ENCODE peak calls at places on chromosome 16, in ten cellular contexts. U is heart right ventricle, Z is astrocyte of the spinal cord, G is GM12864, P is AG10803, C is lower leg skin, D is AG09309, T is suprapubic skin, J is BJ, R is mucosa of descending colon. A is an unnamed sample.

GRCh38 chr16:57023541-57024249 is 34.3 kb downstream of the NLRC5 start:
- DNase-seq in U (no peak), Z (no peak), G (no peak), P (no peak), C (no peak), D (no peak), T (no peak), J (no peak), R (no peak), A (no peak)

GRCh38 chr16:57480127-57480753 is 6.1 kb downstream of the DOK4 start:
- DNase-seq in U (no peak), Z (no peak), G (no peak), P (peak; percentile 69), C (no peak), D (no peak), T (no peak), J (no peak), R (peak; percentile 92), A (peak; percentile 79)

GRCh38 chr16:685967-686366 is 1.8 kb upstream of the JMJD8 start:
- DNase-seq in U (no peak), Z (peak; percentile 36), G (no peak), P (peak; percentile 40), C (no peak), D (no peak), T (no peak), J (no peak), R (peak; percentile 78), A (peak; percentile 34)

GRCh38 chr16:22250522-22250921 is 44.4 kb downstream of the EEF2K start:
- DNase-seq in U (no peak), Z (no peak), G (no peak), P (peak; percentile 22), C (no peak), D (no peak), T (no peak), J (no peak), R (no peak), A (peak; percentile 42)

GRCh38 chr16:30821891-30822290 is 34.9 kb upstream of the ZNF629 start:
- DNase-seq in U (no peak), Z (no peak), G (no peak), P (no peak), C (no peak), D (no peak), T (no peak), J (no peak), R (peak; percentile 34), A (no peak)

GRCh38 chr16:9813665-9814064 is 368.6 kb downstream of the GRIN2A start:
- DNase-seq in U (no peak), Z (no peak), G (no peak), P (no peak), C (no peak), D (no peak), T (no peak), J (no peak), R (no peak), A (no peak)

GRCh38 chr16:48318630-48319029 is 66.6 kb downstream of the SIAH1 start:
- DNase-seq in U (peak; percentile 74), Z (peak; percentile 82), G (peak; percentile 8), P (peak; percentile 69), C (peak; percentile 22), D (no peak), T (no peak), J (no peak), R (no peak), A (peak; percentile 74)

GRCh38 chr16:54093281-54093680 is 193.3 kb downstream of the IRX3 start:
- DNase-seq in U (no peak), Z (peak; percentile 64), G (no peak), P (no peak), C (no peak), D (no peak), T (no peak), J (no peak), R (no peak), A (no peak)

GRCh38 chr16:23310217-23310616 is 8.1 kb downstream of the SCNN1B start:
- DNase-seq in U (no peak), Z (no peak), G (no peak), P (no peak), C (no peak), D (no peak), T (no peak), J (peak; percentile 0), R (peak; percentile 21), A (no peak)

GRCh38 chr16:86353185-86353584 is 157.1 kb upstream of the FOXF1 start:
- DNase-seq in U (no peak), Z (no peak), G (no peak), P (peak; percentile 66), C (no peak), D (no peak), T (no peak), J (no peak), R (no peak), A (no peak)

GRCh38 chr16:88436796-88437195 is 16.3 kb upstream of the ZFPM1 start:
- DNase-seq in U (no peak), Z (no peak), G (no peak), P (no peak), C (no peak), D (no peak), T (no peak), J (no peak), R (no peak), A (no peak)

GRCh38 chr16:73732681-73733080 is 563.9 kb upstream of the PSMD7 start:
- DNase-seq in U (no peak), Z (no peak), G (no peak), P (no peak), C (no peak), D (no peak), T (no peak), J (no peak), R (no peak), A (no peak)

GRCh38 chr16:19601083-19601976 is 45.8 kb downstream of the VPS35L start:
- DNase-seq in U (no peak), Z (peak; percentile 39), G (peak; percentile 12), P (peak; percentile 49), C (no peak), D (no peak), T (no peak), J (no peak), R (no peak), A (peak; percentile 70)

GRCh38 chr16:35142809-35143192 is 1683.4 kb downstream of the TP53TG3F start:
- DNase-seq in U (no peak), Z (no peak), G (no peak), P (no peak), C (no peak), D (no peak), T (no peak), J (no peak), R (no peak), A (no peak)

DNA sequence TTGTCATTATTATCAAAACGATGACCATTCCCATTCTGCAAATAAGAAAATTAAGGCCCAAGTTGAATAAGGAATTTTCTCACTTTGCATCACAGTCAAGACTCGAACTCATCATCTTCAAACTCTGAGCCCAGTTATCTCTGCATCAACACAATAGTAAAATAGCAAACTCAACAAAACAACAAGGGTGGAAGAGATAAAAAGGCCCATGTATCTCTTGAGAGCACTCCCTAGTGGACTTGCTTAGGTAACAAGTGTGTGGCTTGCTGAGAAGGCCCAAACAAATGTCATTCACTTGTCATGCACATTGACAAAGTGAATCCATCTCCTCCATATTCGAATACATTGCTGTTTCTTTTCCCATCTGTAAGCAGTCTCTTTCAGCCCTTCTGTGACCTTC is 412.0 kb upstream of the MAF start:
- DNase-seq in U (no peak), Z (no peak), G (no peak), P (no peak), C (no peak), D (no peak), T (no peak), J (no peak), R (no peak), A (no peak)
- TF ChIP-seq CTCF in U (no peak), Z (no peak), G (no peak), P (no peak), C (no peak), D (no peak), T (no peak), J (no peak), R (no peak), A (no peak)

DNA sequence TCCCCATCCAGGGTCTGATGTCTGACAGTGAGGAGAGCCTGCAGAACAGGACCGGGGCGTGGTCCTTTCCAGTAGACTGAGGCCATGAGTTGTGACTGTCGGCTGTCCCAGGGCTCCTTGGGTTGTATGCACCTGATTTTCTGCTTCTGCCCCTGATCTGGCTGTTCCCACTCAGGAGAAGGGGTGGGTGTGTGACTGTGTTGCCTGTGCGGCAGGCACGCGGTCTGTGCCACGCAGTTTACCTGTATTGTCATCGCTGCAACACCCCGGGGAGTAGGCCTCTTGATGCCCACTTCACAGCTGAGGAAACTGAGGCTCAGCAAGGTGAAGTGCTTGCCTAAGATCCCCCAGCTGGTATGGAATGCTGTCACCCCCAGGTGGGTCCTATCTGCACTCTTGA is 1.4 kb downstream of the CRISPLD2 start:
- DNase-seq in U (no peak), Z (no peak), G (no peak), P (no peak), C (no peak), D (no peak), T (no peak), J (no peak), R (peak; percentile 16), A (no peak)
- H3K4me3 ChIP-seq in U (peak overlapping the region; percentile 63), Z (peak overlapping the region; percentile 57), G (no peak overlapping the region), P (peak overlapping the region; percentile 64), C (peak overlapping the region; percentile 25), D (no peak overlapping the region), T (peak overlapping the region; percentile 57), J (peak overlapping the region; percentile 79), R (peak overlapping the region; percentile 3), A (peak overlapping the region; percentile 67)

GRCh38 chr16:17555176-17555575 is 84.4 kb upstream of the XYLT1 start:
- DNase-seq in U (no peak), Z (peak; percentile 80), G (no peak), P (peak; percentile 92), C (no peak), D (peak; percentile 76), T (no peak), J (peak; percentile 62), R (no peak), A (peak; percentile 21)
- TF ChIP-seq CTCF in U (no peak), Z (no peak), G (peak; percentile 4), P (peak; percentile 35), C (no peak), D (peak; percentile 30), T (no peak), J (peak; percentile 31), R (no peak), A (no peak)

GRCh38 chr16:67393790-67394270 is 532 bp upstream of the TPPP3 start:
- DNase-seq in U (no peak), Z (no peak), G (no peak), P (no peak), C (no peak), D (no peak), T (peak; percentile 70), J (no peak), R (peak; percentile 39), A (no peak)
- H3K4me3 ChIP-seq in U (peak overlapping the region; percentile 48), Z (peak overlapping the region; percentile 38), G (no peak overlapping the region), P (peak overlapping the region; percentile 39), C (no peak overlapping the region), D (peak overlapping the region; percentile 33), T (peak overlapping the region; percentile 52), J (peak overlapping the region; percentile 31), R (no peak overlapping the region), A (no peak overlapping the region)

A was measured in fibroblast of pulmonary artery.